ENCODE peak calls at places on chromosome 18, in six cellular contexts. I, L, J, V, H and K are unnamed samples.

GRCh38 chr18:7902399-7902839 is 335.3 kb downstream of the PTPRM start:
- DNase-seq in L (no peak), V (no peak), J (no peak), H (peak; percentile 55), I (peak; percentile 29), K (no peak)

GRCh38 chr18:2895391-2895790 is 48.6 kb downstream of the EMILIN2 start:
- DNase-seq in H (no peak), L (no peak), J (no peak), I (no peak), V (no peak), K (no peak)

GRCh38 chr18:37551249-37551648 is 14.3 kb downstream of the CELF4 start:
- DNase-seq in L (no peak), V (peak; percentile 51), I (no peak), J (no peak), H (no peak), K (no peak)

GRCh38 chr18:48017625-48018024 is 87.2 kb upstream of the SMAD2 start:
- DNase-seq in L (no peak), V (no peak), J (no peak), H (no peak), I (no peak), K (no peak)

GRCh38 chr18:57806201-57806890 is 3.2 kb upstream of the ATP8B1 start:
- DNase-seq in L (no peak), H (no peak), I (no peak), J (no peak), V (no peak), K (no peak)

GRCh38 chr18:66900837-66901236 is 296.9 kb upstream of the CDH19 start:
- DNase-seq in I (no peak), V (no peak), J (no peak), H (no peak), L (no peak), K (no peak)

GRCh38 chr18:30903566-30903965 is 139.0 kb downstream of the DSC3 start:
- DNase-seq in V (no peak), L (no peak), J (no peak), H (no peak), I (no peak), K (no peak)

GRCh38 chr18:77068321-77068841 is 64.2 kb downstream of the MBP start:
- DNase-seq in H (no peak), L (no peak), J (peak; percentile 65), I (no peak), V (peak; percentile 80), K (no peak)

GRCh38 chr18:62716679-62717058 is 1.3 kb downstream of the PHLPP1 start:
- DNase-seq in V (peak; percentile 92), L (peak; percentile 48), J (peak; percentile 65), H (peak; percentile 18), I (peak; percentile 63), K (peak; percentile 5)

GRCh38 chr18:75362435-75362834 is 65.1 kb downstream of the SMIM21 start:
- DNase-seq in I (no peak), L (no peak), V (no peak), H (no peak), J (no peak), K (no peak)

GRCh38 chr18:3226048-3226447 is 6.3 kb upstream of the MYOM1 start:
- DNase-seq in L (no peak), H (no peak), V (no peak), J (no peak), I (no peak), K (no peak)

GRCh38 chr18:45621068-45621511 is 5.8 kb downstream of the SLC14A2 start:
- DNase-seq in L (peak; percentile 53), I (peak; percentile 16), J (peak; percentile 57), H (peak; percentile 34), V (no peak), K (peak; percentile 15)

GRCh38 chr18:23226930-23227728 is 91.8 kb downstream of the CABLES1 start:
- DNase-seq in L (no peak), I (no peak), H (no peak), V (no peak), J (no peak), K (peak; percentile 15)

GRCh38 chr18:73669299-73669698 is 478.3 kb downstream of the FBXO15 start:
- DNase-seq in J (no peak), H (no peak), V (no peak), I (no peak), L (no peak), K (no peak)

GRCh38 chr18:11310476-11311086 is 161.2 kb upstream of the PIEZO2 start:
- DNase-seq in V (no peak), H (peak; percentile 13), L (peak; percentile 20), I (peak; percentile 17), J (peak; percentile 53), K (no peak)

DNA sequence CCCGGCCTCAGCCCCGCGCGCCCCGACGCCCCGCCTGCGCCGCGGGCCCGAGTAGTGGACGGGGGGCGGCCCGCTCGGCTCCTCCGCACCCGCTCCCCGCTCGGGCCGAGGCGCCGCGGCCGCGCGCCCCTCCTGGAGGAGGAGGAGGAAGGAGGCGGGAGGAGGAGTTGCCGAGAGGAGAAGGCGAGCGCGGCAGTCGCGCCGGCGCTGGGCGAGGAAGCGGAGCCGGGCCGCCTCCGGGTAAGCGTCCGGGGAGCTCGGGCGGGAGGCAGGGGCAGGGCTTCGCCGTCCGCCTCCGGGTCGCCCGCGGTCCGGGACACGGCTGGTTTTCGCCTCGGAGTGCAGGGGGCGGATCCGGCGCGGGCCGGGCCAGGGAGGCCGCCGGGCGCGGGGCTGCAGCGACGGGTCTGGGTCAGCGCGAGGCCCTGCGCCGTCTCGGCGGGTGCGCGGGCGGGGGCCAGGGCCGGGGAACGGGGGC is at the start of gene SOCS6:
- DNase-seq in H (no peak), J (peak; percentile 83), I (peak; percentile 63), V (peak; percentile 86), L (peak; percentile 69), K (no peak)
- TF ChIP-seq POLR2A in H (peak; percentile 58), J (peak; percentile 32), I (peak; percentile 63), V (no peak), L (peak; percentile 56), K (peak; percentile 92)

GRCh38 chr18:79964330-79965118 is at the start of gene HSBP1L1:
- DNase-seq in V (peak; percentile 95), H (peak; percentile 57), L (peak; percentile 78), I (peak; percentile 84), J (no peak), K (no peak)
- TF ChIP-seq POLR2A in V (no peak), H (peak; percentile 26), L (peak; percentile 30), I (peak; percentile 60), J (no peak), K (no peak)

DNA sequence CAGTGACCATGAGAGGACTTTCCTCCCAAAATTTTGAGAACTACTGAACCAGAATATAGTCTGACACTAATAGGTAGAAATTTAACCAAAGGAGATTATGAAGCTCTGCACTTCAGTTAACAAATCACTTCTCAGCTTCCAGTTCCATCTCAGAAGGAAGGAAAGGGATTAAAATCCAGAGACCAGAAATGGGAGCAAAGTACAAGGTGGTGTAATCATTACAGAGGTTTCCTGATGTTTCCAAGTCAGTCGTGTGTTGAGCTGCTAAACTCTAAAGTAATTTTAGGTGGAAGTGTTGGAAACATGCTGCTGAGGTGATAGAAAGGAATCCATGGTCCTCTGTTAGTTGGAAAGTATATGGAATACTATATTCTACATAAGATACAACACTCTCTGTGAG is 10.8 kb downstream of the TYMS start:
- DNase-seq in H (no peak), I (no peak), L (no peak), V (no peak), J (no peak), K (no peak)
- TF ChIP-seq POLR2A in H (no peak), I (no peak), L (no peak), V (no peak), J (no peak), K (no peak)

DNA sequence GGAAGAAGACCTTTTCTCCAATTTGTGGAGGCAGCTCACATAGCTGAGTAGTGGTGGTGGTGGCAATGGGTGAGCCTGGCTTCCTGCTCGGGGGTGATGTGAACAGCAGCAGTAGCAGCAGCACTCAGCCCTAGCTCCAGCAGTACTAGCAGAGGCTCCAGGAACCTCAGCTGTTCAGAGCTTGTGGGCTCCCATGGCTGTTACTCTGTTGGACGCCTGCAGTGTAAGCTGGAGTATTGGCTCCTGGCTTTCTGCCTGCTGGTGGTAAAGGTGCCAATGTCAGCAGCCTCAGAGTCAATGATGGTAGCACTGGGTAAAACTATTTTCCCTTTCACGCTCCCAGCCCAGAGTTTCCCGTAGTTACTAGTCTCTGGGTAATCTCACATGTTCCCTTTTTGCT is 3.1 kb upstream of the SEH1L start:
- DNase-seq in I (peak; percentile 34), J (peak; percentile 33), L (no peak), V (no peak), H (no peak), K (peak; percentile 12)
- TF ChIP-seq POLR2A in I (no peak), J (no peak), L (no peak), V (no peak), H (no peak), K (no peak)